ENCODE peak calls at places on chromosomes 3 and 15, in five cellular contexts. V, I, Z, R and T are unnamed samples.

GRCh38 chr3:56801597-56802410 is at the start of gene ARHGEF3:
- DNase-seq in V (peak), I (peak), Z (peak), R (peak), T (peak)

GRCh38 chr3:147200545-147200944 is 205.8 kb downstream of the ZIC4 start:
- DNase-seq in V (no peak), I (no peak), Z (no peak), R (no peak), T (no peak)

GRCh38 chr3:133509482-133509881 is 64.0 kb upstream of the CDV3 start:
- DNase-seq in V (no peak), I (no peak), Z (no peak), R (no peak), T (no peak)

GRCh38 chr15:63246691-63247464 is 30.5 kb upstream of the APH1B start:
- DNase-seq in V (no peak), I (no peak), Z (no peak), R (no peak), T (no peak)

GRCh38 chr3:55668359-55668758 is 181.3 kb upstream of the WNT5A start:
- DNase-seq in V (no peak), I (no peak), Z (no peak), R (no peak), T (no peak)

GRCh38 chr3:160016972-160017371 is 28.3 kb downstream of the IL12A start:
- DNase-seq in V (no peak), I (no peak), Z (no peak), R (no peak), T (no peak)

GRCh38 chr3:102124301-102125158 is 275.2 kb downstream of the NFKBIZ start:
- DNase-seq in V (no peak), I (no peak), Z (no peak), R (no peak), T (no peak)

GRCh38 chr3:187919018-187919417 is 173.8 kb upstream of the BCL6 start:
- DNase-seq in V (peak), I (peak), Z (no peak), R (no peak), T (no peak)

GRCh38 chr3:127588675-127589577 is 1.6 kb downstream of the TPRA1 start:
- DNase-seq in V (no peak), I (no peak), Z (no peak), R (no peak), T (peak)

GRCh38 chr3:37993811-37994638 is 3.4 kb downstream of the VILL start:
- DNase-seq in V (peak), I (peak), Z (peak), R (peak), T (peak)

GRCh38 chr15:100788080-100788730 is 91.4 kb upstream of the ALDH1A3 start:
- DNase-seq in V (no peak), I (no peak), Z (no peak), R (no peak), T (no peak)

GRCh38 chr15:48395532-48396011 is 64.3 kb downstream of the DUT start:
- DNase-seq in V (no peak), I (no peak), Z (no peak), R (no peak), T (no peak)

GRCh38 chr15:66682865-66683264 is 19.2 kb upstream of the SMAD6 start:
- DNase-seq in V (no peak), I (no peak), Z (no peak), R (no peak), T (no peak)

GRCh38 chr15:60635507-60636352 is 156.8 kb upstream of the ICE2 start:
- DNase-seq in V (no peak), I (no peak), Z (no peak), R (no peak), T (no peak)

GRCh38 chr3:164612751-164613150 is 465.5 kb downstream of the SI start:
- DNase-seq in V (no peak), I (no peak), Z (no peak), R (no peak), T (no peak)

GRCh38 chr15:78051622-78052405 is 25.7 kb downstream of the TBC1D2B start:
- DNase-seq in V (no peak), I (no peak), Z (no peak), R (no peak), T (no peak)

GRCh38 chr3:50606596-50606995 is 5.0 kb downstream of the CISH start:
- DNase-seq in V (no peak), I (no peak), Z (no peak), R (no peak), T (no peak)

GRCh38 chr15:67413770-67414429 is 107.0 kb upstream of the C15orf61 start:
- DNase-seq in V (no peak), I (no peak), Z (no peak), R (no peak), T (no peak)

GRCh38 chr3:186519021-186519658 is 25.0 kb downstream of the CRYGS start:
- DNase-seq in V (peak), I (peak), Z (no peak), R (no peak), T (no peak)

GRCh38 chr3:15859507-15860013 is 61.8 kb upstream of the ANKRD28 start:
- DNase-seq in V (peak), I (peak), Z (peak), R (peak), T (peak)

GRCh38 chr15:41435037-41435786 is 18.3 kb downstream of the RTF1 start:
- DNase-seq in V (no peak), I (no peak), Z (no peak), R (no peak), T (no peak)